ENCODE peak calls at places on chromosomes 2 and 18, in ten cellular contexts. P is AG04450, N is right lobe of liver, G is bronchial epithelial cell, J is ovary, K is HFF-Myc, C is SK-N-SH, T is brain microvascular endothelial cell, L is spleen, S is choroid plexus epithelial cell. Q is an unnamed sample.
A peak's percentile ranks its signal among the peaks of the same experiment; 100 is the strongest.

GRCh38 chr2:37849908-37850307 is 75.2 kb upstream of the RMDN2 start:
- DNase-seq in N (no peak), S (no peak), L (no peak), P (no peak), K (no peak), G (no peak), C (no peak), T (no peak), J (no peak), Q (no peak)

GRCh38 chr18:41043876-41044275 is 911.2 kb upstream of the PIK3C3 start:
- DNase-seq in C (no peak), K (no peak), S (no peak), N (no peak), L (no peak), P (no peak), T (no peak), G (no peak), J (no peak), Q (no peak)

GRCh38 chr2:196592331-196592911 is 47.1 kb upstream of the CCDC150 start:
- DNase-seq in S (peak; percentile 66), T (peak; percentile 43), P (no peak), J (peak; percentile 14), C (no peak), K (no peak), N (peak; percentile 59), L (no peak), G (no peak), Q (no peak)

GRCh38 chr2:20381457-20381856 is 30.8 kb upstream of the PUM2 start:
- DNase-seq in S (peak; percentile 91), K (no peak), P (no peak), J (no peak), C (peak; percentile 64), T (peak; percentile 65), N (no peak), L (no peak), G (peak; percentile 36), Q (no peak)

GRCh38 chr2:224861266-224861665 is 145.1 kb upstream of the CCDC195 start:
- DNase-seq in G (peak; percentile 40), C (no peak), K (no peak), S (no peak), T (no peak), L (no peak), P (no peak), J (no peak), N (no peak), Q (no peak)

GRCh38 chr18:55522011-55522410 is 66.0 kb downstream of the TCF4 start:
- DNase-seq in N (no peak), P (no peak), S (peak; percentile 47), J (no peak), C (no peak), G (no peak), L (no peak), K (no peak), T (no peak), Q (no peak)

GRCh38 chr2:33782395-33783239 is 183.5 kb upstream of the FAM98A start:
- DNase-seq in J (no peak), P (no peak), N (no peak), C (no peak), S (no peak), G (no peak), L (no peak), K (no peak), T (no peak), Q (no peak)

GRCh38 chr2:136116111-136116812 is 1.7 kb downstream of the CXCR4 start:
- DNase-seq in J (no peak), L (peak; percentile 92), K (no peak), S (no peak), T (no peak), C (no peak), P (no peak), G (no peak), N (peak; percentile 66), Q (no peak)

GRCh38 chr2:204360218-204361007 is 184.9 kb upstream of the PARD3B start:
- DNase-seq in K (no peak), P (no peak), L (no peak), J (no peak), G (no peak), T (no peak), S (no peak), C (no peak), N (no peak), Q (no peak)

GRCh38 chr2:18159899-18160298 is 281.4 kb downstream of the KCNS3 start:
- DNase-seq in L (no peak), N (no peak), K (no peak), J (no peak), G (no peak), S (no peak), P (no peak), T (no peak), C (no peak), Q (no peak)

GRCh38 chr18:49112031-49112430 is 161.3 kb upstream of the SMAD7 start:
- DNase-seq in C (no peak), T (no peak), S (peak; percentile 77), L (no peak), K (no peak), P (no peak), G (no peak), J (no peak), N (no peak), Q (no peak)

GRCh38 chr2:172783091-172783898 is 47.6 kb downstream of the RAPGEF4 start:
- DNase-seq in N (no peak), P (peak; percentile 66), G (peak; percentile 50), L (no peak), C (peak; percentile 31), T (peak; percentile 81), S (peak; percentile 91), K (peak; percentile 77), J (no peak), Q (peak; percentile 92)

GRCh38 chr18:34957119-34957863 is 83.9 kb upstream of the MAPRE2 start:
- DNase-seq in J (no peak), T (peak; percentile 38), L (no peak), K (no peak), P (no peak), C (no peak), N (no peak), S (peak; percentile 28), G (no peak), Q (no peak)

GRCh38 chr2:239143858-239144712 is 256.7 kb downstream of the HDAC4 start:
- DNase-seq in K (no peak), G (peak; percentile 5), P (peak; percentile 21), N (no peak), T (peak; percentile 25), J (no peak), C (peak; percentile 85), S (peak; percentile 76), L (peak; percentile 58), Q (no peak)

GRCh38 chr2:112065966-112066365 is 10.9 kb downstream of the TMEM87B start:
- DNase-seq in P (peak; percentile 67), S (peak; percentile 79), L (no peak), K (peak; percentile 29), C (no peak), G (peak; percentile 76), T (peak; percentile 30), N (no peak), J (no peak), Q (peak; percentile 59)

GRCh38 chr2:23298551-23298950 is 86.4 kb upstream of the KLHL29 start:
- DNase-seq in N (no peak), S (no peak), C (no peak), K (no peak), J (no peak), T (no peak), G (no peak), L (no peak), P (no peak), Q (no peak)

GRCh38 chr2:211737282-211737681 is 801.3 kb downstream of the ERBB4 start:
- DNase-seq in N (no peak), S (peak; percentile 32), G (peak; percentile 74), K (no peak), J (no peak), T (peak; percentile 2), P (no peak), L (no peak), C (no peak), Q (no peak)

GRCh38 chr2:137255345-137255744 is 490.0 kb downstream of the THSD7B start:
- DNase-seq in J (no peak), T (no peak), K (no peak), C (no peak), G (no peak), P (no peak), N (no peak), S (no peak), L (no peak), Q (no peak)

GRCh38 chr2:137255990-137256389 is 490.6 kb downstream of the THSD7B start:
- DNase-seq in J (no peak), T (no peak), N (no peak), C (no peak), P (no peak), G (peak; percentile 98), L (no peak), K (no peak), S (no peak), Q (no peak)

GRCh38 chr2:137249463-137249862 is 484.1 kb downstream of the THSD7B start:
- DNase-seq in C (peak; percentile 12), P (no peak), S (no peak), N (no peak), G (peak; percentile 78), K (no peak), J (no peak), L (no peak), T (no peak), Q (no peak)

GRCh38 chr2:137254081-137254480 is 488.7 kb downstream of the THSD7B start:
- DNase-seq in C (no peak), N (no peak), P (no peak), K (no peak), L (no peak), T (no peak), J (no peak), G (no peak), S (no peak), Q (no peak)

GRCh38 chr2:137252934-137253333 is 487.6 kb downstream of the THSD7B start:
- DNase-seq in K (no peak), P (no peak), J (no peak), T (peak; percentile 54), N (no peak), G (peak; percentile 94), L (no peak), C (no peak), S (peak; percentile 7), Q (no peak)
- TF ChIP-seq CTCF in K (no peak), P (no peak), J (no peak), T (no peak), N (no peak), G (no peak), L (no peak), C (no peak), S (no peak), Q (no peak)

GRCh38 chr2:176638167-176639015 is 369.1 kb downstream of the MTX2 start:
- DNase-seq in S (peak; percentile 61), C (peak; percentile 89), G (peak; percentile 21), K (peak; percentile 17), T (peak; percentile 29), J (peak; percentile 83), L (peak; percentile 88), P (peak; percentile 6), N (peak; percentile 70), Q (no peak)
- H3K4me3 ChIP-seq in S (peak overlapping the region; percentile 64), C (peak overlapping the region; percentile 75), G (peak overlapping the region; percentile 60), K (peak overlapping the region; percentile 45), T (peak overlapping the region; percentile 62), J (peak overlapping the region; percentile 59), L (peak overlapping the region; percentile 58), P (peak overlapping the region; percentile 63), N (peak overlapping the region; percentile 59), Q (peak overlapping the region; percentile 66)

GRCh38 chr2:64122358-64122757 is 21.9 kb downstream of the PELI1 start:
- DNase-seq in C (no peak), T (no peak), G (no peak), K (no peak), N (no peak), J (no peak), S (no peak), P (no peak), L (no peak), Q (no peak)
- TF ChIP-seq CTCF in C (no peak), T (no peak), G (no peak), K (no peak), N (no peak), J (no peak), S (no peak), P (no peak), L (no peak), Q (no peak)

GRCh38 chr2:44361330-44362206 is at the start of the genes CAMKMT and PREPL:
- DNase-seq in L (peak; percentile 99), J (peak; percentile 99), N (peak; percentile 98), G (peak; percentile 89), S (peak; percentile 99), P (peak; percentile 95), C (peak; percentile 99), K (peak; percentile 96), T (peak; percentile 97), Q (peak; percentile 85)
- H3K4me3 ChIP-seq in L (peak within 1 kb of the TSS; percentile 84), J (peak within 1 kb of the TSS; percentile 95), N (peak within 1 kb of the TSS; percentile 76), G (peak within 1 kb of the TSS; percentile 79), S (peak within 1 kb of the TSS; percentile 87), P (peak within 1 kb of the TSS; percentile 92), C (peak within 1 kb of the TSS; percentile 91), K (peak within 1 kb of the TSS; percentile 80), T (peak within 1 kb of the TSS; percentile 97), Q (peak within 1 kb of the TSS; percentile 94)

Q was measured in AG04449.